ENCODE peak calls at places on chromosomes 6 and 20, in ten cellular contexts. W is neural crest cell; K is nephron progenitor cell; U is activated naive CD8-positive, alpha-beta T cell treated with anti-CD3 and anti-CD28 coated beads, Interleukin-2, amount 50 U/mL, for 24 hours; O is Peyer's patch; J is amniotic epithelial cell; G is stomach; T is stimulated activated CD4-positive, alpha-beta T cell treated with anti-CD3 and anti-CD28 coated beads, Interleukin-1b, Interleukin-23, amount 100 ng/mL, for 1 hour; I is central memory CD4-positive, alpha-beta T cell; A is CD8-positive, alpha-beta T cell. D is an unnamed sample.

GRCh38 chr6:20757761-20758160 is 223.5 kb downstream of the CDKAL1 start:
- DNase-seq in K (no peak), G (no peak), O (no peak), I (no peak), A (no peak), W (no peak), T (no peak), J (peak), U (no peak), D (no peak)

GRCh38 chr6:11296449-11297375 is 64.2 kb upstream of the NEDD9 start:
- DNase-seq in U (no peak), W (no peak), O (no peak), K (no peak), J (no peak), I (no peak), T (no peak), G (no peak), A (no peak), D (no peak)

GRCh38 chr20:21046413-21047070 is 59.6 kb downstream of the LINC00237 start:
- DNase-seq in I (no peak), T (no peak), A (no peak), K (no peak), O (no peak), G (no peak), J (no peak), W (no peak), U (no peak), D (no peak)

GRCh38 chr6:152273638-152274037 is 363.5 kb downstream of the SYNE1 start:
- DNase-seq in U (no peak), J (peak), A (no peak), I (no peak), G (no peak), T (no peak), O (no peak), K (no peak), W (no peak), D (peak)

GRCh38 chr20:43681468-43681942 is 14.6 kb downstream of the MYBL2 start:
- DNase-seq in G (no peak), T (no peak), W (no peak), U (no peak), J (no peak), O (peak), K (no peak), I (no peak), A (no peak), D (no peak)

GRCh38 chr6:156715839-156716238 is 61.3 kb upstream of the ARID1B start:
- DNase-seq in O (peak), J (no peak), I (no peak), G (no peak), A (no peak), K (no peak), T (no peak), U (no peak), W (no peak), D (no peak)

GRCh38 chr6:127900935-127901334 is at the start of gene THEMIS:
- DNase-seq in I (peak), J (no peak), K (no peak), A (no peak), T (no peak), U (peak), O (peak), G (no peak), W (no peak), D (no peak)

GRCh38 chr6:100346203-100346602 is 118.5 kb downstream of the SIM1 start:
- DNase-seq in W (no peak), I (no peak), J (peak), A (no peak), O (no peak), T (no peak), K (no peak), U (no peak), G (no peak), D (peak)

GRCh38 chr6:127515234-127515793 is 3.8 kb downstream of the MTCL3 start:
- DNase-seq in A (no peak), K (peak), I (no peak), U (no peak), O (no peak), T (no peak), W (peak), G (no peak), J (peak), D (no peak)

D was measured in NCI-H226.